ENCODE peak calls at places on chromosomes 16 and 17, in nine cellular contexts. T is HFFc6, Q is caudate nucleus, U is AG20443, B is dorsolateral prefrontal cortex, P is germinal center, W is NCI-H748 treated with DMSO at 0.1 percent for 48 hours, J is fibroblast of the conjunctiva, Z is AG09319. X is an unnamed sample.

GRCh38 chr17:45294506-45294905 is 22.3 kb downstream of the MAP3K14 start:
- DNase-seq in W (no peak), P (no peak), T (peak; percentile 88), J (peak; percentile 68), B (no peak), Q (no peak), U (peak; percentile 79), Z (peak; percentile 49), X (no peak)

GRCh38 chr17:17606416-17607000 is 15.0 kb upstream of the PEMT start:
- DNase-seq in U (peak; percentile 44), Q (no peak), T (no peak), J (no peak), B (no peak), W (no peak), Z (no peak), P (no peak), X (no peak)

GRCh38 chr17:49567871-49568694 is 7.6 kb upstream of the NXPH3 start:
- DNase-seq in Z (no peak), Q (no peak), T (peak; percentile 73), U (peak; percentile 88), J (peak; percentile 67), B (peak; percentile 86), P (peak; percentile 72), W (peak; percentile 41), X (peak; percentile 95)

GRCh38 chr16:67779256-67780014 is 26.9 kb downstream of the RANBP10 start:
- DNase-seq in J (no peak), U (no peak), Q (no peak), W (no peak), B (no peak), P (no peak), Z (no peak), T (no peak), X (no peak)

GRCh38 chr16:82735176-82735575 is 108.4 kb downstream of the CDH13 start:
- DNase-seq in J (no peak), U (no peak), Q (no peak), P (no peak), Z (no peak), T (no peak), W (no peak), B (no peak), X (no peak)

GRCh38 chr16:19396555-19397011 is 21.1 kb upstream of the TMC5 start:
- DNase-seq in B (no peak), Z (no peak), U (no peak), Q (no peak), W (peak; percentile 62), T (no peak), P (no peak), J (no peak), X (no peak)

GRCh38 chr17:27762527-27763305 is 37.6 kb downstream of the NOS2 start:
- DNase-seq in U (no peak), T (peak; percentile 16), J (no peak), W (no peak), B (no peak), Z (no peak), P (no peak), Q (no peak), X (no peak)

GRCh38 chr16:49441366-49441780 is 67.8 kb downstream of the C16orf78 start:
- DNase-seq in P (peak; percentile 89), Z (no peak), J (no peak), U (no peak), T (no peak), W (no peak), B (peak; percentile 10), Q (no peak), X (no peak)

GRCh38 chr16:67470314-67470713 is 10.6 kb downstream of the ATP6V0D1 start:
- DNase-seq in J (no peak), Q (peak; percentile 79), W (no peak), P (no peak), T (no peak), U (peak; percentile 41), Z (no peak), B (peak; percentile 92), X (peak; percentile 89)

GRCh38 chr16:35776-36305 is 17.6 kb downstream of the POLR3K start:
- DNase-seq in P (no peak), T (no peak), Q (no peak), U (no peak), J (no peak), Z (no peak), B (no peak), W (no peak), X (no peak)

GRCh38 chr16:23365602-23366240 is 63.6 kb downstream of the SCNN1B start:
- DNase-seq in U (no peak), Z (no peak), J (no peak), Q (no peak), B (no peak), W (no peak), T (no peak), P (no peak), X (no peak)

GRCh38 chr16:23134274-23134673 is 15.0 kb downstream of the USP31 start:
- DNase-seq in T (no peak), Z (no peak), Q (no peak), U (no peak), B (no peak), P (no peak), W (no peak), J (no peak), X (no peak)

GRCh38 chr17:68704897-68705296 is 103.7 kb upstream of the FAM20A start:
- DNase-seq in Q (no peak), B (no peak), T (peak; percentile 44), P (no peak), U (peak; percentile 80), J (peak; percentile 88), W (no peak), Z (peak; percentile 79), X (no peak)

GRCh38 chr16:4840984-4841383 is 6.1 kb downstream of the GLYR1 start:
- DNase-seq in B (no peak), T (no peak), J (no peak), W (no peak), U (no peak), Q (no peak), Z (no peak), P (no peak), X (no peak)

GRCh38 chr16:79607587-79607986 is 7.0 kb upstream of the MAF start:
- DNase-seq in P (no peak), J (peak; percentile 24), Q (no peak), U (peak; percentile 67), W (no peak), T (no peak), B (no peak), Z (no peak), X (no peak)

GRCh38 chr17:40550608-40551007 is 14.7 kb downstream of the CCR7 start:
- DNase-seq in Z (peak; percentile 88), P (no peak), U (peak; percentile 82), J (peak; percentile 96), T (peak; percentile 44), B (peak; percentile 1), Q (no peak), W (no peak), X (peak; percentile 51)

GRCh38 chr16:59573528-59574271 is 839.6 kb upstream of the GOT2 start:
- DNase-seq in B (no peak), J (peak; percentile 61), U (peak; percentile 45), T (peak; percentile 81), W (no peak), Z (no peak), P (no peak), Q (no peak), X (no peak)

GRCh38 chr17:12691173-12691572 is 25.5 kb downstream of the MYOCD start:
- DNase-seq in U (peak; percentile 82), P (no peak), B (peak; percentile 14), T (peak; percentile 73), W (no peak), Q (no peak), Z (peak; percentile 22), J (peak; percentile 21), X (no peak)

GRCh38 chr16:82967424-82967823 is 340.7 kb downstream of the CDH13 start:
- DNase-seq in T (no peak), W (no peak), P (no peak), Z (no peak), U (no peak), Q (no peak), B (no peak), J (no peak), X (no peak)

GRCh38 chr16:67966549-67967182 is 1.8 kb downstream of the SLC12A4 start:
- DNase-seq in B (no peak), T (peak; percentile 65), P (no peak), W (no peak), Z (peak; percentile 14), J (no peak), U (peak; percentile 70), Q (no peak), X (no peak)

GRCh38 chr16:74309789-74310781 is 13.5 kb downstream of the PSMD7 start:
- DNase-seq in Z (no peak), W (peak; percentile 19), J (peak; percentile 33), B (no peak), U (peak; percentile 71), Q (no peak), T (peak; percentile 50), P (peak; percentile 43), X (no peak)

GRCh38 chr16:17032332-17032731 is 438.4 kb downstream of the XYLT1 start:
- DNase-seq in P (no peak), J (no peak), Z (no peak), B (no peak), Q (no peak), U (no peak), T (no peak), W (no peak), X (no peak)

GRCh38 chr16:14050297-14051027 is 20.7 kb upstream of the MRTFB start:
- DNase-seq in J (no peak), B (no peak), P (no peak), W (no peak), Q (no peak), T (no peak), U (no peak), Z (no peak), X (no peak)

GRCh38 chr16:68369697-68370096 is 58.9 kb downstream of the PRMT7 start:
- DNase-seq in T (no peak), Q (no peak), P (no peak), U (no peak), B (no peak), W (no peak), J (no peak), Z (no peak), X (no peak)

GRCh38 chr17:6796017-6796886 is 20.2 kb downstream of the FBXO39 start:
- DNase-seq in W (no peak), U (no peak), Z (no peak), B (no peak), P (no peak), Q (no peak), J (no peak), T (no peak), X (no peak)

GRCh38 chr17:60137731-60138130 is 12.0 kb upstream of the CA4 start:
- DNase-seq in W (no peak), Z (no peak), U (no peak), J (no peak), P (no peak), Q (no peak), T (no peak), B (no peak), X (no peak)

GRCh38 chr16:64153718-64154117 is 968.1 kb downstream of the CDH11 start:
- DNase-seq in Z (no peak), W (no peak), B (no peak), P (no peak), Q (no peak), T (peak; percentile 63), U (peak; percentile 55), J (no peak), X (no peak)

GRCh38 chr16:69922200-69922599 is 28.9 kb upstream of the CLEC18A start:
- DNase-seq in Z (no peak), Q (no peak), J (no peak), W (no peak), P (no peak), T (no peak), B (no peak), U (no peak), X (no peak)

GRCh38 chr17:48868916-48869500 is 23.6 kb upstream of the ATP5MC1 start:
- DNase-seq in T (no peak), W (no peak), Q (no peak), Z (no peak), J (no peak), B (no peak), P (no peak), U (no peak), X (no peak)

GRCh38 chr17:38560503-38561318 is 45.0 kb downstream of the SRCIN1 start:
- DNase-seq in B (no peak), J (no peak), P (no peak), Z (no peak), Q (no peak), U (peak; percentile 44), T (no peak), W (no peak), X (no peak)

GRCh38 chr16:84378567-84378966 is 10.2 kb downstream of the ATP2C2 start:
- DNase-seq in Z (no peak), J (no peak), Q (no peak), B (no peak), T (no peak), U (no peak), P (no peak), W (no peak), X (peak; percentile 68)

X was measured in upper lobe of right lung.